ENCODE peak calls at places on chromosomes 7 and 10, in six cellular contexts. M is OCI-LY7, E is tibial nerve, G is prostate gland, J is hepatocyte, T is adrenal gland. L is an unnamed sample.

GRCh38 chr7:99893280-99893679 is 16.4 kb upstream of the OR2AE1 start:
- DNase-seq in E (no peak), J (no peak), G (no peak), T (no peak), M (no peak), L (no peak)

GRCh38 chr10:26534384-26534783 is 96.2 kb downstream of the APBB1IP start:
- DNase-seq in M (no peak), T (no peak), E (no peak), J (no peak), G (no peak), L (no peak)

GRCh38 chr7:74480861-74481417 is 27.2 kb downstream of the GTF2IRD1 start:
- DNase-seq in M (no peak), T (peak; percentile 87), E (peak; percentile 44), J (peak; percentile 56), G (no peak), L (peak; percentile 70)

GRCh38 chr10:27723436-27723835 is 22.2 kb downstream of the MKX start:
- DNase-seq in M (no peak), J (no peak), T (no peak), G (no peak), E (no peak), L (peak; percentile 74)

GRCh38 chr7:117127585-117128168 is 174.4 kb downstream of the ST7 start:
- DNase-seq in J (peak; percentile 72), M (peak; percentile 54), G (peak; percentile 47), E (peak; percentile 26), T (peak; percentile 69), L (no peak)

GRCh38 chr7:40077849-40078248 is 56.6 kb downstream of the MPLKIP start:
- DNase-seq in E (no peak), G (no peak), T (no peak), M (no peak), J (no peak), L (no peak)

GRCh38 chr7:6160191-6160623 is 112.2 kb downstream of the CYTH3 start:
- DNase-seq in T (peak; percentile 50), J (peak; percentile 79), E (peak; percentile 59), G (peak; percentile 25), M (no peak), L (peak; percentile 42)

GRCh38 chr7:134553976-134554375 is 5.1 kb downstream of the AKR1B15 start:
- DNase-seq in M (peak; percentile 14), J (peak; percentile 18), G (no peak), E (no peak), T (no peak), L (no peak)

GRCh38 chr7:111985802-111986201 is 220.4 kb downstream of the DOCK4 start:
- DNase-seq in T (no peak), J (no peak), M (no peak), G (no peak), E (no peak), L (no peak)

GRCh38 chr10:77328272-77328816 is 309.3 kb downstream of the KCNMA1 start:
- DNase-seq in J (peak; percentile 74), M (peak; percentile 6), G (no peak), T (peak; percentile 17), E (no peak), L (no peak)

GRCh38 chr7:94298943-94299342 is 95.8 kb upstream of the COL1A2 start:
- DNase-seq in G (no peak), T (no peak), J (no peak), E (no peak), M (no peak), L (no peak)

GRCh38 chr10:101014230-101014884 is 14.7 kb downstream of the LZTS2 start:
- DNase-seq in T (peak; percentile 88), G (peak; percentile 73), E (peak; percentile 82), J (peak; percentile 83), M (peak; percentile 65), L (peak; percentile 69)

DNA sequence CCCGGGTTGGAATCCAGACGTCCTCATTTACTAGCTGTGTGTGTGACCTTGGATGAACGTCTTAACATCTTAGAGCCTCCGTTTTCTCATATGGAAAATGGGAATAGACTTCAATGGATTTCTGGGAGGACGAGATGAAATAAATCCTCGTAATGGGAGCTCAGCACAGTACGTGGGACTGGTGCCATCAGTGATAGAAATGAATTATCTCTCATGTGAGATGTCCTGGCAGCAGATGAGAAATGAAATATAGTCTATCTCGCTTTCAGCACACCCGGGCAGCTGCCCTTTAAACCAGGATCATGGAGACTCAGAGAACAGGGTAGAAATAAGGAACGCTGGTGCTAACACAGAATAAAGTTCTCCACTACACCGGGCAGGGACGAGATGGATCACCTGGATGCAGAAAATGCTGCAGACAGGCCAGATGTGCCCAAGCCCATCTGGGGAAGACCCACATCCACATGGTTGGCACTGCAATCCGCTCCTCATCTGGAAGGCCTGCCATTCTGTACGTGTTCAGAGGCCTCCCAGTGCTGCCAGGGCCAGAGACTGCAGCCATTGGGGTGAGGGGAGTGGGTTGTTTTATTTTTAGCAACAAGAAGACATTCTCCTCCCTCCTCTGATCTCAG is 11.1 kb upstream of the EMX2 start:
- DNase-seq in E (no peak), M (no peak), G (no peak), J (no peak), T (no peak), L (no peak)
- H3K4me3 ChIP-seq in E (no peak overlapping the region), M (no peak overlapping the region), G (no peak overlapping the region), J (no peak overlapping the region), T (no peak overlapping the region), L (no peak overlapping the region)

DNA sequence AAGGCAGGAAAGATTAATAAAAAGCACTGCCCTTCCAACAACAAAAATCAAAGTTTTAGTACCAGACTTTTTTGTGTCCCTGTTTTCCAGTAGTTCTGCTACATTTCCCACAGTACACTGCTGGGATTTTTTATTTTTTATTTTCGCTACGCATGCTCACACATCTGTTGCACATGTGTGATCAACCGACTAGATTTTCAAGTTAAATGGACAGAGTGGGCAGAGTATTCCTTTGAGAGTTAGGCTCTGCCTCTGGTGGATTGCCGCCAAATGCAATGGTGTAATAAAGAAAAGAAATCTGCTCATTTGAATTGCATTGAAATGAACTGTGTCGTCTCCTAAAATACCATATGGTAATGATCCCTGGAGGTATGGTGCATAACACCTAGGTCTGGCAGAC is 357.6 kb downstream of the CRPPA start:
- DNase-seq in E (no peak), G (no peak), T (no peak), M (no peak), J (no peak), L (no peak)
- H3K4me3 ChIP-seq in E (peak overlapping the region; percentile 16), G (no peak overlapping the region), T (no peak overlapping the region), M (no peak overlapping the region), J (no peak overlapping the region), L (no peak overlapping the region)

GRCh38 chr7:98163704-98164478 is 47.3 kb upstream of the BHLHA15 start:
- DNase-seq in G (peak; percentile 47), M (no peak), T (peak; percentile 53), E (no peak), J (peak; percentile 54), L (no peak)
- H3K4me3 ChIP-seq in G (no peak overlapping the region), M (no peak overlapping the region), T (no peak overlapping the region), E (no peak overlapping the region), J (no peak overlapping the region), L (no peak overlapping the region)

DNA sequence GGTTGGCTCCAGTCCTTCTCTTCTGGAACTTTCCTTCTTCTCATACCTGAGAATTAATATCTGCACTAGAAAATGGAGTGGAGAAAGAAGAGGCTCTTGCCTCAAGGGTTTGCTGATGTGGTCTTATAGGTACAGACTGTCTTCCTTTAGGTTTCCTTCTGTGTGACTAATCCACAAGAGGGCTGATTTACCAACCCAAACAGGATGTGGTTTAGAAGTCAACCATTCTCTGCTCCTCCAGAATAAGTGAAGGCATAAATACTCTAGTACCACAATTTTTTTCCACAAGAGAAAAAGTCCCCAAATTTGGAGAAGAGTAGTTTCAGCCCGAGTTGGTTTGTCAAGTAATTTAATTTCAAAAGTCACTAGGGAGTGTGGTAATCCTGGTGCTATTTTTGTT is 85.8 kb downstream of the NRP1 start:
- DNase-seq in T (no peak), M (peak; percentile 3), G (no peak), E (no peak), J (no peak), L (peak; percentile 7)
- H3K4me3 ChIP-seq in T (no peak overlapping the region), M (no peak overlapping the region), G (no peak overlapping the region), E (no peak overlapping the region), J (no peak overlapping the region), L (no peak overlapping the region)

DNA sequence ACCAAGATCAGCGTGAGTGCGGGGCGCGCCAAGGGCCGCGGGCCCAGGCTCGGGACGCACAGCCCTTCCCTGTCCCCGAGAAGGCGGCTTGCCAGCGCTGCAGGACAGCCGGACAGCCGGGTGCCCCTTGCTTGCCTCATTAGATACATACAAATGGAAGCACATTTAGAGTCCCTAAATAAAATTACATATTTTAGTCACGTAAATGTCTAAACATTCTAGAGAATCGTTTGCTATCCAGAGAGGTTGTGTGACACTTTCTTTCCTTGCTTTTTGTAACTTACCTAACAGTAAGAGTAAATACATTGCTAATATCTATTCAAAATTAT is 4.8 kb downstream of the VSTM2A start:
- DNase-seq in E (no peak), M (no peak), T (no peak), G (no peak), J (no peak), L (no peak)
- H3K4me3 ChIP-seq in E (no peak overlapping the region), M (no peak overlapping the region), T (no peak overlapping the region), G (no peak overlapping the region), J (no peak overlapping the region), L (peak overlapping the region; percentile 22)